ENCODE peak calls at places on chromosomes 5 and 9, in six cellular contexts. E, J, V, C, D and X are unnamed samples.

GRCh38 chr5:144219869-144220268 is 49.2 kb downstream of the KCTD16 start:
- DNase-seq in E (no peak), J (no peak), V (no peak), C (no peak), D (no peak), X (no peak)

GRCh38 chr5:27465140-27465539 is 426.8 kb upstream of the CDH9 start:
- DNase-seq in E (no peak), J (no peak), V (no peak), C (no peak), D (no peak), X (no peak)

GRCh38 chr9:4879098-4879497 is 86.4 kb downstream of the RCL1 start:
- DNase-seq in E (no peak), J (no peak), V (no peak), C (no peak), D (no peak), X (no peak)

GRCh38 chr5:139847091-139847490 is 51.5 kb downstream of the PSD2 start:
- DNase-seq in E (no peak), J (no peak), V (no peak), C (no peak), D (no peak), X (no peak)

GRCh38 chr5:88824892-88825781 is 57.8 kb downstream of the MEF2C start:
- DNase-seq in E (peak; percentile 64), J (no peak), V (no peak), C (peak; percentile 79), D (peak; percentile 74), X (peak; percentile 69)

GRCh38 chr5:67465556-67466206 is 269.1 kb upstream of the CD180 start:
- DNase-seq in E (peak; percentile 58), J (no peak), V (no peak), C (no peak), D (no peak), X (no peak)

GRCh38 chr9:135408676-135409254 is 70.8 kb upstream of the PPP1R26 start:
- DNase-seq in E (no peak), J (no peak), V (no peak), C (no peak), D (no peak), X (no peak)

GRCh38 chr9:83066771-83067170 is 3.8 kb upstream of the RASEF start:
- DNase-seq in E (peak; percentile 95), J (no peak), V (no peak), C (peak; percentile 96), D (peak; percentile 92), X (peak; percentile 85)

GRCh38 chr5:103424008-103424407 is 138.6 kb downstream of the NUDT12 start:
- DNase-seq in E (peak; percentile 24), J (no peak), V (no peak), C (peak; percentile 78), D (peak; percentile 41), X (no peak)

GRCh38 chr5:2018390-2018724 is 135.6 kb upstream of the IRX4 start:
- DNase-seq in E (no peak), J (no peak), V (no peak), C (no peak), D (no peak), X (no peak)

GRCh38 chr9:4495537-4495936 is 5.3 kb downstream of the SLC1A1 start:
- DNase-seq in E (no peak), J (no peak), V (no peak), C (no peak), D (no peak), X (no peak)

GRCh38 chr5:1051366-1051720 is 42.7 kb downstream of the NKD2 start:
- DNase-seq in E (no peak), J (no peak), V (no peak), C (no peak), D (no peak), X (no peak)

GRCh38 chr9:89226076-89226475 is 47.5 kb upstream of the SHC3 start:
- DNase-seq in E (peak; percentile 18), J (no peak), V (no peak), C (peak; percentile 18), D (peak; percentile 32), X (no peak)

GRCh38 chr9:38081356-38082108 is 12.5 kb upstream of the SHB start:
- DNase-seq in E (no peak), J (no peak), V (no peak), C (no peak), D (peak; percentile 55), X (no peak)

GRCh38 chr5:6399978-6400910 is 21.9 kb upstream of the MED10 start:
- DNase-seq in E (peak; percentile 87), J (no peak), V (no peak), C (peak; percentile 50), D (peak; percentile 29), X (peak; percentile 23)

GRCh38 chr9:93058357-93059096 is at the start of gene SUSD3:
- DNase-seq in E (peak; percentile 36), J (peak; percentile 70), V (no peak), C (no peak), D (no peak), X (no peak)

GRCh38 chr9:135043345-135043744 is 44.1 kb upstream of the OLFM1 start:
- DNase-seq in E (no peak), J (no peak), V (no peak), C (no peak), D (no peak), X (no peak)

GRCh38 chr5:9194509-9194908 is 351.4 kb downstream of the SEMA5A start:
- DNase-seq in E (peak; percentile 73), J (no peak), V (no peak), C (peak; percentile 88), D (peak; percentile 65), X (peak; percentile 43)

GRCh38 chr5:108472237-108472636 is 90.3 kb upstream of the FBXL17 start:
- DNase-seq in E (no peak), J (no peak), V (no peak), C (peak; percentile 39), D (no peak), X (no peak)

GRCh38 chr5:115414406-115415142 is 118.1 kb upstream of the CCDC112 start:
- DNase-seq in E (peak; percentile 99), J (no peak), V (no peak), C (peak; percentile 96), D (peak; percentile 63), X (peak; percentile 92)

GRCh38 chr9:88974641-88975040 is 16.6 kb upstream of the S1PR3 start:
- DNase-seq in E (no peak), J (no peak), V (no peak), C (no peak), D (no peak), X (no peak)

GRCh38 chr5:129459485-129460120 is 495 bp upstream of the ADAMTS19 start:
- DNase-seq in E (peak; percentile 47), J (no peak), V (no peak), C (peak; percentile 14), D (peak; percentile 44), X (peak; percentile 25)

GRCh38 chr9:82706781-82707180 is 356.2 kb downstream of the RASEF start:
- DNase-seq in E (no peak), J (no peak), V (no peak), C (no peak), D (no peak), X (no peak)

GRCh38 chr5:36703245-36703860 is 96.9 kb downstream of the SLC1A3 start:
- DNase-seq in E (peak; percentile 63), J (no peak), V (no peak), C (peak; percentile 38), D (no peak), X (no peak)

GRCh38 chr5:135535820-135536801 is at the start of gene NEUROG1:
- DNase-seq in E (no peak), J (no peak), V (no peak), C (no peak), D (no peak), X (no peak)

GRCh38 chr9:133142657-133143592 is 20.8 kb downstream of the GBGT1 start:
- DNase-seq in E (no peak), J (no peak), V (no peak), C (no peak), D (no peak), X (no peak)

GRCh38 chr5:77877516-77878070 is 101.5 kb upstream of the TBCA start:
- DNase-seq in E (no peak), J (no peak), V (no peak), C (no peak), D (no peak), X (no peak)
- H3K4me3 ChIP-seq in E (no peak overlapping the region), J (no peak overlapping the region), V (no peak overlapping the region), C (no peak overlapping the region), D (no peak overlapping the region), X (no peak overlapping the region)

DNA sequence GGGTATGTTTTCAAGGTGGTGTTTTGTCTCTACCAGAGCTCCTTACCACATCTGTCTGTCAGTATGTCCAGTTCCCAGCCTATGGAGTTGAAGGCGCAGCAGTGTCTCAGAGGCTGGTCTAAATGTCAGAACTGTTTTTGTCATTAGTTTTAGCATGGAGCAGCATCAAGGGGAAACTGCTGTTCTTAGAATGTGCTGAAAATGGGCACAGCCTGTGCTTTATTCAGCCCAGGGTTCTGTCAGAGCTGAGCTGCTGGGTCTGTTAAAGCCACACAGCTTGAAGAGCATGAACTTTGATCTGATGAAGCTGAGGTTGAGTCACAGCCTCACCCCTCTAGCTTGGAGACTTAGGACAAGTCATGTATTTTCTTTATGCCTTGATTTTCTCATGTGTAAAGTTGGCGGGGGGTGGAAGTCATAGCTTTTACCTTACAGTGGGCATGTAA is 71.9 kb downstream of the RALGPS1 start:
- DNase-seq in E (peak; percentile 74), J (peak; percentile 41), V (no peak), C (peak; percentile 37), D (peak; percentile 10), X (no peak)
- H3K4me3 ChIP-seq in E (no peak overlapping the region), J (peak overlapping the region; percentile 37), V (no peak overlapping the region), C (no peak overlapping the region), D (no peak overlapping the region), X (no peak overlapping the region)

DNA sequence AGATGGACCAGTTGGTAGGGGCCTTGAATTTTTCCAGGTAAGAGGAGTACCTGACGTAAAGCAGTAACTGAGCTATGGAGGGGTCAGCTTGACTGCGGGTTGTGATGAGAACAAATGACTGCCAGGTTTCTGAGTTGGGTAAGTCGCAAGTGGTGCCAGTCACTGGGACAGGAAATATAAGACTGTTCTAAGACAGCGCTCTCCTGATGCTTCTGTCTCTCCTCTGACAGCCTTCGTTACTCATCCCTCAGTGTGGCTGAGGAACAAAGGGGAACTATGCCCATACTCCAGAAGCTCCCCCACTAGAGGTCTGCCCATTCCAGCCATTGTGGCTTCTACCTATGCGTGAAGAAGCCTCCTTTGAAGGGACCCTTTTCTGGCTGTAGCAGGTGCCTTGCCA is 13.3 kb downstream of the CAVIN4 start:
- DNase-seq in E (no peak), J (no peak), V (no peak), C (no peak), D (no peak), X (no peak)
- H3K4me3 ChIP-seq in E (no peak overlapping the region), J (no peak overlapping the region), V (no peak overlapping the region), C (no peak overlapping the region), D (no peak overlapping the region), X (no peak overlapping the region)

DNA sequence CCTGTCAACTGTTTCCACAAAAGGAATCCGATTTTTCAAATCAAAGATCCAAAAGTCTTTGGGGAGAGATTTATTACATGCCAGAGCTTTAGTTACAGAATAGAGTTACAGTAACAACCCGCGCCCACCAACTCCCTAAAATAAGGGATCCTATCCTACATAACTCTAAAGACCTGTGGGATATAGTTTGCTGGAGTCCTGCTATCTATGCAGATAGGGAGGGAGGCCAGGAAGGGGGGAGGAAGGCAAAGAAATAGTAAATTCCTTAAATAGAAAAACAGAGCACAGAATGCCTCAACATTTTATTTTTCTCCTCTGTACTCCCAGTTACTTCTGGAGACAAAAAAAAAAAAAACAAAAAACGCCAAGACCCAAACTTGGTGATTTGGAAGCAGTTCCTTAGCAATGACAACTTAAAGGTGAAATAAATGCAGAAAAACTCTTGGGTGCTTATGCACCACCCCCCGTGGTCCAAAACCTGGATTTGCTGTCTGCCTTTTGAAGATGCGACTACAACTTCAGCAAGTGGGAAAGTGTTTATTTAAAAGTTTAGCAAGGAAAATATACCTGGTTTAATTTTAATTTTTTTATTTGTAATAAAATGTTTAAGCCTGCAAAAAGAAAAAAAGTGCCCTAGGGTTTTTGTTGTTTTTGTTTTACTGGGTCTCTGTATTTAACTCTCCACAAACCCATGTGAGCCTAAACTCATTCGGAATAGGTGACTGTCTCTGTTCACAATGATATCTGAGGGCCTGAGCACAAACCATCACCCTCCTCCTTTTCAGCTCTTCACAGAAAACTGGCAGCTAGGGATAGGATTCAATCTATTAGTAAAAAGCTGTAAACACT is 10.3 kb downstream of the FOXD1 start:
- DNase-seq in E (no peak), J (no peak), V (no peak), C (peak; percentile 35), D (peak; percentile 49), X (no peak)
- H3K4me3 ChIP-seq in E (no peak overlapping the region), J (no peak overlapping the region), V (no peak overlapping the region), C (peak overlapping the region; percentile 69), D (peak overlapping the region; percentile 18), X (no peak overlapping the region)